ENCODE peak calls at places on chromosomes 11 and 22, in six cellular contexts. Z, D, G, W, Q and N are unnamed samples.
A peak's percentile ranks its signal among the peaks of the same experiment; 100 is the strongest.

GRCh38 chr22:26648011-26648497 is 9.3 kb upstream of the MIAT start:
- DNase-seq in Q (no peak), D (no peak), G (no peak), Z (no peak), W (peak; percentile 72), N (no peak)

GRCh38 chr11:3834349-3835099 is 6.2 kb downstream of the RHOG start:
- DNase-seq in Z (no peak), Q (no peak), W (no peak), D (no peak), G (no peak), N (no peak)

GRCh38 chr11:64245401-64245796 is 1.3 kb downstream of the PPP1R14B start:
- DNase-seq in G (no peak), D (no peak), Z (peak; percentile 53), Q (no peak), W (no peak), N (no peak)

GRCh38 chr22:38413085-38414008 is 41.7 kb downstream of the KCNJ4 start:
- DNase-seq in W (no peak), D (no peak), G (no peak), Z (no peak), Q (no peak), N (no peak)

GRCh38 chr11:19973136-19973635 is 187.1 kb downstream of the DBX1 start:
- DNase-seq in Q (no peak), W (no peak), G (no peak), Z (no peak), D (no peak), N (no peak)

GRCh38 chr11:17563248-17563647 is 16.2 kb downstream of the OTOG start:
- DNase-seq in D (no peak), G (no peak), Q (no peak), Z (peak; percentile 24), W (peak; percentile 69), N (no peak)

GRCh38 chr11:16297332-16297731 is 59.0 kb downstream of the SOX6 start:
- DNase-seq in W (no peak), G (no peak), D (no peak), Z (no peak), Q (no peak), N (no peak)

GRCh38 chr11:30452114-30452513 is 129.2 kb downstream of the ARL14EP start:
- DNase-seq in D (no peak), Q (no peak), W (no peak), Z (no peak), G (no peak), N (no peak)

GRCh38 chr11:59102259-59102765 is 4.7 kb upstream of the FAM111B start:
- DNase-seq in G (no peak), Q (peak; percentile 10), Z (peak; percentile 48), D (peak; percentile 57), W (peak; percentile 82), N (no peak)

GRCh38 chr11:64233913-64234839 is at the start of gene VEGFB:
- DNase-seq in Q (no peak), Z (peak; percentile 58), D (no peak), W (peak; percentile 75), G (no peak), N (no peak)

GRCh38 chr11:5564259-5565019 is 16.1 kb upstream of the OR52H1 start:
- DNase-seq in D (no peak), Q (no peak), W (no peak), G (no peak), Z (peak; percentile 7), N (no peak)

GRCh38 chr11:66625041-66625751 is 8.8 kb downstream of the RBM14 start:
- DNase-seq in D (no peak), G (no peak), W (no peak), Z (no peak), Q (no peak), N (no peak)

GRCh38 chr11:1928891-1929541 is 9.5 kb downstream of the TNNT3 start:
- DNase-seq in W (no peak), D (no peak), G (no peak), Q (no peak), Z (no peak), N (no peak)

GRCh38 chr11:115745545-115746265 is 241.5 kb upstream of the CADM1 start:
- DNase-seq in Z (no peak), G (no peak), Q (no peak), W (no peak), D (no peak), N (no peak)

GRCh38 chr11:57762235-57762866 is 749 bp downstream of the CTNND1 start:
- DNase-seq in W (no peak), D (peak; percentile 31), Z (peak; percentile 46), Q (no peak), G (no peak), N (no peak)

GRCh38 chr11:32890843-32891656 is 1.6 kb upstream of the QSER1 start:
- DNase-seq in D (no peak), Q (no peak), W (no peak), Z (no peak), G (no peak), N (no peak)

GRCh38 chr11:10293423-10294288 is at the start of gene SBF2:
- DNase-seq in Q (peak; percentile 75), Z (peak; percentile 84), D (peak; percentile 89), G (no peak), W (peak; percentile 93), N (no peak)

GRCh38 chr22:48431014-48431413 is 1396.7 kb downstream of the BRD1 start:
- DNase-seq in Z (no peak), W (no peak), Q (no peak), G (no peak), D (no peak), N (no peak)

GRCh38 chr11:110295487-110296225 is 758 bp downstream of the RDX start:
- DNase-seq in G (no peak), D (no peak), W (peak; percentile 66), Q (no peak), Z (peak; percentile 53), N (no peak)

GRCh38 chr11:78714539-78714938 is 139.9 kb upstream of the NARS2 start:
- DNase-seq in D (no peak), G (no peak), Z (no peak), W (peak; percentile 59), Q (no peak), N (no peak)

GRCh38 chr11:31441296-31441695 is 68.1 kb downstream of the IMMP1L start:
- DNase-seq in D (no peak), G (no peak), Q (no peak), W (no peak), Z (no peak), N (no peak)

GRCh38 chr11:68842427-68843051 is 823 bp upstream of the CPT1A start:
- DNase-seq in G (no peak), D (no peak), W (no peak), Z (no peak), Q (no peak), N (no peak)

GRCh38 chr11:76371170-76371569 is 9.8 kb downstream of the THAP12 start:
- DNase-seq in G (peak; percentile 28), W (no peak), Z (peak; percentile 79), Q (peak; percentile 77), D (peak; percentile 41), N (peak; percentile 66)

GRCh38 chr11:36672815-36673450 is 74.9 kb upstream of the RAG2 start:
- DNase-seq in D (no peak), G (peak; percentile 38), W (no peak), Q (peak; percentile 16), Z (peak; percentile 62), N (no peak)

GRCh38 chr22:27105142-27106025 is 448.0 kb downstream of the MIAT start:
- DNase-seq in Q (peak; percentile 83), Z (peak; percentile 85), W (no peak), D (no peak), G (no peak), N (no peak)

GRCh38 chr11:97461934-97462333 is 1072.1 kb downstream of the JRKL start:
- DNase-seq in Q (no peak), D (no peak), W (peak; percentile 50), Z (no peak), G (no peak), N (no peak)

GRCh38 chr22:23894710-23895598 is 771 bp downstream of the MIF start:
- DNase-seq in Z (peak; percentile 88), W (peak; percentile 87), D (peak; percentile 72), Q (no peak), G (peak; percentile 76), N (no peak)

GRCh38 chr11:66419825-66420224 is 1.0 kb upstream of the NPAS4 start:
- DNase-seq in Q (no peak), D (no peak), G (no peak), W (no peak), Z (no peak), N (no peak)

GRCh38 chr11:100740440-100740839 is 53.4 kb downstream of the ARHGAP42 start:
- DNase-seq in G (no peak), W (no peak), Q (no peak), D (no peak), Z (no peak), N (no peak)

GRCh38 chr11:2381494-2382128 is 4.5 kb downstream of the CD81 start:
- DNase-seq in Z (no peak), G (no peak), Q (no peak), D (no peak), W (no peak), N (no peak)

GRCh38 chr11:44727114-44727372 is 281 bp downstream of the TSPAN18 start:
- DNase-seq in W (no peak), Q (no peak), G (no peak), D (no peak), Z (no peak), N (no peak)

GRCh38 chr11:66619080-66619554 is 2.7 kb downstream of the RBM14 start:
- DNase-seq in Q (no peak), D (no peak), G (no peak), Z (peak; percentile 83), W (no peak), N (no peak)

GRCh38 chr11:35927730-35928129 is 16.1 kb upstream of the LDLRAD3 start:
- DNase-seq in G (no peak), W (no peak), Z (peak; percentile 99), Q (no peak), D (peak; percentile 34), N (no peak)